ENCODE peak calls at places on chromosome 14, in six cellular contexts. P is body of pancreas, V is thyroid gland, Q is stomach, N is EH, C is hippocampal formation. B is an unnamed sample.

GRCh38 chr14:62988967-62989366 is 56.3 kb downstream of the KCNH5 start:
- DNase-seq in P (no peak), V (no peak), Q (no peak), N (no peak), C (no peak), B (no peak)

GRCh38 chr14:70317969-70318634 is 41.4 kb downstream of the COX16 start:
- DNase-seq in P (peak), V (peak), Q (peak), N (peak), C (peak), B (peak)

GRCh38 chr14:68961781-68962584 is 17.1 kb downstream of the ACTN1 start:
- DNase-seq in P (peak), V (no peak), Q (no peak), N (peak), C (no peak), B (no peak)

GRCh38 chr14:80988192-80988591 is 32.8 kb downstream of the TSHR start:
- DNase-seq in P (no peak), V (no peak), Q (no peak), N (no peak), C (no peak), B (no peak)

GRCh38 chr14:54344445-54344844 is 52.4 kb upstream of the CDKN3 start:
- DNase-seq in P (no peak), V (no peak), Q (no peak), N (no peak), C (no peak), B (peak)

GRCh38 chr14:78278464-78278863 is 108.3 kb downstream of the NRXN3 start:
- DNase-seq in P (no peak), V (no peak), Q (no peak), N (no peak), C (no peak), B (no peak)

GRCh38 chr14:51643137-51643536 is 8.6 kb upstream of the FRMD6 start:
- DNase-seq in P (no peak), V (no peak), Q (no peak), N (peak), C (no peak), B (no peak)

GRCh38 chr14:50615056-50615455 is 53.0 kb downstream of the SAV1 start:
- DNase-seq in P (no peak), V (no peak), Q (no peak), N (no peak), C (peak), B (no peak)

GRCh38 chr14:105500036-105500725 is 9.1 kb downstream of the TEDC1 start:
- DNase-seq in P (no peak), V (no peak), Q (no peak), N (no peak), C (no peak), B (no peak)

GRCh38 chr14:64973026-64973442 is 898 bp upstream of the RAB15 start:
- DNase-seq in P (no peak), V (no peak), Q (no peak), N (no peak), C (no peak), B (no peak)

GRCh38 chr14:21528381-21529348 is 2.5 kb upstream of the SALL2 start:
- DNase-seq in P (no peak), V (no peak), Q (no peak), N (no peak), C (no peak), B (no peak)

GRCh38 chr14:67999693-68000384 is 180.3 kb downstream of the RAD51B start:
- DNase-seq in P (no peak), V (no peak), Q (no peak), N (peak), C (no peak), B (no peak)

GRCh38 chr14:51228890-51229289 is 11.2 kb upstream of the TMX1 start:
- DNase-seq in P (no peak), V (no peak), Q (no peak), N (peak), C (no peak), B (no peak)

GRCh38 chr14:78142994-78143393 is 27.2 kb upstream of the NRXN3 start:
- DNase-seq in P (no peak), V (no peak), Q (no peak), N (no peak), C (no peak), B (no peak)

GRCh38 chr14:101489092-101489760 is 72.1 kb upstream of the DIO3 start:
- DNase-seq in P (no peak), V (no peak), Q (no peak), N (no peak), C (no peak), B (no peak)

GRCh38 chr14:78790262-78790661 is 620.1 kb downstream of the NRXN3 start:
- DNase-seq in P (no peak), V (no peak), Q (no peak), N (no peak), C (no peak), B (peak)

GRCh38 chr14:76235628-76236027 is 83.9 kb downstream of the GPATCH2L start:
- DNase-seq in P (no peak), V (no peak), Q (no peak), N (no peak), C (no peak), B (no peak)

GRCh38 chr14:63652406-63652805 is 10.7 kb upstream of the WDR89 start:
- DNase-seq in P (no peak), V (no peak), Q (no peak), N (no peak), C (no peak), B (no peak)

B was measured in NCI-H82.